ENCODE peak calls at places on chromosomes 3 and 15, in seven cellular contexts. F, K, M, P, R, I and V are unnamed samples.

GRCh38 chr15:95669146-95669922 is 661.2 kb upstream of the NR2F2 start:
- DNase-seq in F (no peak), K (no peak), M (no peak), P (peak), R (no peak), I (no peak), V (no peak)

GRCh38 chr15:71273731-71274447 is 158.6 kb downstream of the THSD4 start:
- DNase-seq in F (no peak), K (no peak), M (no peak), P (no peak), R (no peak), I (no peak), V (no peak)

GRCh38 chr3:50617096-50617791 is at the start of gene MAPKAPK3:
- DNase-seq in F (peak), K (no peak), M (no peak), P (no peak), R (peak), I (no peak), V (no peak)

GRCh38 chr3:133827136-133827535 is 21.5 kb downstream of the SRPRB start:
- DNase-seq in F (no peak), K (no peak), M (peak), P (no peak), R (no peak), I (no peak), V (no peak)

GRCh38 chr3:79414035-79414434 is 353.8 kb downstream of the ROBO1 start:
- DNase-seq in F (no peak), K (no peak), M (no peak), P (no peak), R (no peak), I (no peak), V (no peak)

GRCh38 chr15:61839541-61839940 is 220.7 kb downstream of the VPS13C start:
- DNase-seq in F (no peak), K (no peak), M (no peak), P (no peak), R (no peak), I (no peak), V (no peak)

GRCh38 chr3:174377684-174378083 is 481.4 kb upstream of the NAALADL2 start:
- DNase-seq in F (no peak), K (no peak), M (no peak), P (no peak), R (no peak), I (no peak), V (no peak)

GRCh38 chr15:66927326-66928077 is 137.9 kb upstream of the SMAD3 start:
- DNase-seq in F (no peak), K (no peak), M (no peak), P (no peak), R (no peak), I (no peak), V (no peak)

GRCh38 chr15:89247441-89247840 is 3.7 kb downstream of the FANCI start:
- DNase-seq in F (no peak), K (no peak), M (no peak), P (no peak), R (no peak), I (no peak), V (no peak)

GRCh38 chr3:11532865-11533490 is 110.7 kb downstream of the VGLL4 start:
- DNase-seq in F (no peak), K (no peak), M (no peak), P (no peak), R (no peak), I (no peak), V (no peak)

GRCh38 chr3:141103067-141103466 is 51.9 kb downstream of the SPSB4 start:
- DNase-seq in F (no peak), K (no peak), M (no peak), P (no peak), R (no peak), I (no peak), V (no peak)

GRCh38 chr3:105315827-105316226 is 50.9 kb upstream of the ALCAM start:
- DNase-seq in F (no peak), K (no peak), M (no peak), P (no peak), R (no peak), I (no peak), V (no peak)

GRCh38 chr3:141413387-141414140 is 45.3 kb downstream of the ZBTB38 start:
- DNase-seq in F (no peak), K (no peak), M (no peak), P (no peak), R (no peak), I (no peak), V (no peak)

GRCh38 chr3:30448946-30449686 is 157.3 kb upstream of the TGFBR2 start:
- DNase-seq in F (no peak), K (no peak), M (no peak), P (no peak), R (no peak), I (no peak), V (no peak)

GRCh38 chr15:26357653-26358052 is 415.2 kb downstream of the GABRB3 start:
- DNase-seq in F (no peak), K (no peak), M (no peak), P (no peak), R (no peak), I (no peak), V (no peak)

GRCh38 chr15:26352406-26352805 is 420.5 kb downstream of the GABRB3 start:
- DNase-seq in F (no peak), K (no peak), M (no peak), P (no peak), R (no peak), I (no peak), V (no peak)

GRCh38 chr15:26352909-26353308 is 420.0 kb downstream of the GABRB3 start:
- DNase-seq in F (no peak), K (no peak), M (no peak), P (peak), R (no peak), I (no peak), V (no peak)

GRCh38 chr15:26358708-26359107 is 414.2 kb downstream of the GABRB3 start:
- DNase-seq in F (no peak), K (no peak), M (no peak), P (no peak), R (no peak), I (no peak), V (no peak)

GRCh38 chr15:26355671-26356070 is 417.2 kb downstream of the GABRB3 start:
- DNase-seq in F (no peak), K (no peak), M (no peak), P (peak), R (no peak), I (no peak), V (no peak)
- TF ChIP-seq POLR2AphosphoS5 in F (no peak), K (no peak), M (no peak), P (no peak), R (no peak), I (no peak), V (no peak)

DNA sequence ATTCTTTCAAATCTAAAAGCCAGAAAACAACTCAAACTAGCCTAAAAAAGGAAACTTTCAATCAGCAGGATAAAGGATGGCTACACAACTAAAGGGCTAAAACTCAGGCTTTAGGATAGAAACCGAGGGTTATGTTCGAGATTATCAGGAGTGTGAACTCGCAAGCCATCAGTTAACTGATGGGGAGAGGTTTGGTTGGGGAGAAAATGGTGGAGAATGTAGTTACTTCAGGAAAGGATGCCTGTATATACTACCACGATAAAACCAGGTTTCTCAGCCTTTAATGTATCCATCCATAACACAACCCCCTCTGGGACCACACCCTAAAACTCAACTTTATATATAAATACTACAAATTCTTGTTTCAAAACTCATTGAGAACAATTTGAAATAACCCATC is 22.2 kb downstream of the TRA2B start:
- DNase-seq in F (no peak), K (no peak), M (no peak), P (no peak), R (no peak), I (no peak), V (no peak)
- TF ChIP-seq POLR2AphosphoS5 in F (no peak), K (no peak), M (no peak), P (no peak), R (no peak), I (no peak), V (no peak)

DNA sequence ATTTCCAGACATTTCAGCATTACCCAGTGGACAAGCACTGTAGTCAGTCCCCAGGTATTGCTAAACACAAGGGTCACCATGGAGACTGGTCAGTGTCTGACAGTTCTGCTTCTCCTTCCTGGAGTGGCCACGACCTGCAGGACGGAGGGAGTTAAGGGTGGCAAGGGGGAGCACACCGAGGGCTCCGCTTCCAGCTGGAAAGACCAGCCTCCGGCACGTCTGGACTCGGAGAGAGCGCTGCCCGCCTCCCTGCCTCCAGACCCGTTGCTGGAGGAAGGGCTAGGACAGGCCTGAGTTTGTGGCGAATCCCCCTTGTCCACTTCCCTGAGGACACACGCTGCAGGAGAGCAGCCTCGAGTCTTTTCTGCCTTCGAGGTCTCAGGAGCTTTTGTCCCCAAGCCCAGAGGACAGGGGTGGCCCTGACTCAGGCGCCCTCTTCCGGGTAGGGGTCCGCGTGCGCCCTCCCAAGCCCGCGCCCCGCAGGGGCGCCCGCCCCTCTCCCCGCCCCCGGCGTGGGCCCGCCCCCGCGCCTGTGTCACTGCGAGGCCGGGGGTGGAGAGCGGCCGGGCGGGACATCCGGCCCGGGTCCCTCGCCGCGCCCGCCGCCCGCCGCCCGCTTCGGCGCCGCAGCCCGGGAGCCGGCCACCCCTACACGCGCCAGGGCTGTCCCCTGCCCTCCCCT is at the start of gene CHST14:
- DNase-seq in F (peak), K (no peak), M (no peak), P (peak), R (peak), I (peak), V (peak)
- TF ChIP-seq POLR2AphosphoS5 in F (no peak), K (peak), M (no peak), P (peak), R (peak), I (peak), V (peak)

GRCh38 chr3:125048282-125048681 is 7.5 kb downstream of the HEG1 start:
- DNase-seq in F (no peak), K (no peak), M (no peak), P (no peak), R (no peak), I (peak), V (peak)

GRCh38 chr3:125052671-125053303 is 3.0 kb downstream of the HEG1 start:
- DNase-seq in F (no peak), K (no peak), M (no peak), P (peak), R (no peak), I (no peak), V (no peak)

GRCh38 chr3:125051205-125051604 is 4.6 kb downstream of the HEG1 start:
- DNase-seq in F (no peak), K (no peak), M (no peak), P (no peak), R (no peak), I (no peak), V (no peak)

GRCh38 chr3:125051715-125052581 is 3.8 kb downstream of the HEG1 start:
- DNase-seq in F (no peak), K (no peak), M (no peak), P (peak), R (peak), I (no peak), V (peak)

GRCh38 chr3:125050486-125051172 is 5.2 kb downstream of the HEG1 start:
- DNase-seq in F (no peak), K (no peak), M (no peak), P (peak), R (no peak), I (no peak), V (no peak)
- TF ChIP-seq POLR2AphosphoS5 in F (no peak), K (no peak), M (no peak), P (no peak), R (no peak), I (no peak), V (no peak)

DNA sequence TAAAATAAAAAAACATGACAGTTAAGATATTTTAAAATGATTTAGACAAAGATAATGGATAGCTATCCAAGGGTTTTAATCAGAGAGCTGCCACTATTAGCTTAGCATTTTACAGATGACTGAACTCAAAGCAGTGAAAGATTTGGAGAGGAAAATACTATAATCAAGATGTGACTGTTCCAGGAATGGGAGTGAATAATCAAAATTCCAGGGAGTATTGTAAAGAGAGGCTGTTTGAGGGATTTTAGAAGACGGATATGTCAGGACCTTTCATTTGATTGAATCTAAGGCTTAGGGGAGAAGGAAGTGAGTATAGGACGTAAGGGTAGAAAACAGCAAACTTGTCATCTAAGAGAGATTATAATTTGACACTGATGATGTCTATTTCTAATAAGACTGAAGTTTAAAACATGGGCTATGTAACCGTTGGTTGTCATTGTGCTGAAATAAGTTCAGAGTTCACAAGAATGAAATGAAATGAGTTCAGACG is 843.0 kb downstream of the SI start:
- DNase-seq in F (no peak), K (no peak), M (no peak), P (no peak), R (no peak), I (no peak), V (no peak)
- TF ChIP-seq POLR2AphosphoS5 in F (no peak), K (no peak), M (no peak), P (no peak), R (no peak), I (no peak), V (no peak)

GRCh38 chr3:9760779-9761505 is 8.8 kb downstream of the CAMK1 start:
- DNase-seq in F (no peak), K (no peak), M (no peak), P (no peak), R (no peak), I (no peak), V (no peak)
- TF ChIP-seq POLR2AphosphoS5 in F (no peak), K (no peak), M (no peak), P (no peak), R (no peak), I (no peak), V (no peak)